ENCODE peak calls at places on chromosomes 2 and 18, in six cellular contexts. A is choroid plexus epithelial cell, I is MCF 10A, F is lung microvascular endothelial cell, S is ELR, Y is NCI-H460. H is an unnamed sample.

GRCh38 chr2:196322963-196323810 is 151.8 kb upstream of the STK17B start:
- DNase-seq in A (peak; percentile 71), Y (no peak), S (peak; percentile 66), I (no peak), F (no peak), H (no peak)

GRCh38 chr18:68984342-68984741 is 186.5 kb downstream of the CCDC102B start:
- DNase-seq in I (peak; percentile 20), F (no peak), S (no peak), A (peak; percentile 30), Y (no peak), H (no peak)

GRCh38 chr2:67633212-67633856 is 236.2 kb downstream of the ETAA1 start:
- DNase-seq in A (no peak), I (no peak), F (no peak), S (no peak), Y (no peak), H (no peak)

GRCh38 chr2:221567809-221568208 is 4.3 kb downstream of the EPHA4 start:
- DNase-seq in I (no peak), Y (no peak), A (no peak), S (no peak), F (no peak), H (no peak)

GRCh38 chr2:38147333-38148121 is 71.6 kb upstream of the CYP1B1 start:
- DNase-seq in F (no peak), S (peak; percentile 79), Y (no peak), A (peak; percentile 85), I (no peak), H (no peak)

GRCh38 chr2:49335546-49335945 is 181.2 kb upstream of the FSHR start:
- DNase-seq in S (no peak), A (no peak), I (no peak), Y (no peak), F (no peak), H (no peak)

GRCh38 chr2:33929467-33929866 is 330.4 kb upstream of the FAM98A start:
- DNase-seq in S (no peak), I (no peak), Y (no peak), F (no peak), A (no peak), H (no peak)

GRCh38 chr2:69966496-69966895 is 5.1 kb upstream of the ASPRV1 start:
- DNase-seq in I (no peak), F (peak; percentile 40), Y (no peak), A (peak; percentile 37), S (no peak), H (no peak)

GRCh38 chr18:54740146-54740844 is 88.0 kb upstream of the RAB27B start:
- DNase-seq in I (peak; percentile 72), A (peak; percentile 79), Y (no peak), F (no peak), S (peak; percentile 84), H (no peak)

GRCh38 chr2:17107131-17107530 is 411.1 kb downstream of the RAD51AP2 start:
- DNase-seq in S (no peak), Y (no peak), I (no peak), F (no peak), A (peak; percentile 69), H (no peak)

GRCh38 chr2:149735237-149735958 is 147.8 kb upstream of the MMADHC start:
- DNase-seq in S (no peak), I (no peak), A (peak; percentile 64), Y (no peak), F (no peak), H (no peak)

GRCh38 chr2:68812256-68812655 is 58.9 kb downstream of the BMP10 start:
- DNase-seq in I (no peak), Y (no peak), S (no peak), A (no peak), F (peak; percentile 42), H (no peak)

GRCh38 chr2:134465228-134465627 is 211.4 kb downstream of the MGAT5 start:
- DNase-seq in A (no peak), Y (no peak), F (no peak), I (no peak), S (no peak), H (no peak)

GRCh38 chr2:100036793-100037192 is 105.6 kb downstream of the AFF3 start:
- DNase-seq in F (no peak), S (no peak), I (no peak), A (no peak), Y (no peak), H (no peak)

GRCh38 chr2:68237976-68238580 is 14.3 kb downstream of the PPP3R1 start:
- DNase-seq in A (no peak), S (peak; percentile 53), F (no peak), I (no peak), Y (no peak), H (no peak)

GRCh38 chr2:238744951-238745350 is 102.9 kb upstream of the TWIST2 start:
- DNase-seq in S (no peak), F (no peak), I (no peak), A (no peak), Y (no peak), H (no peak)

GRCh38 chr18:11147962-11148654 is 1.3 kb downstream of the PIEZO2 start:
- DNase-seq in F (peak; percentile 59), S (no peak), Y (no peak), I (no peak), A (peak; percentile 31), H (no peak)

GRCh38 chr2:160583162-160583522 is 89.5 kb upstream of the RBMS1 start:
- DNase-seq in Y (no peak), I (no peak), F (peak; percentile 76), S (no peak), A (peak; percentile 90), H (no peak)

GRCh38 chr2:68719912-68720311 is 14.7 kb upstream of the ARHGAP25 start:
- DNase-seq in A (no peak), S (no peak), Y (no peak), I (no peak), F (no peak), H (no peak)

GRCh38 chr2:200447139-200447855 is 62.6 kb downstream of the KCTD18 start:
- DNase-seq in S (peak; percentile 31), I (no peak), F (no peak), Y (no peak), A (peak; percentile 51), H (no peak)

GRCh38 chr2:88090446-88091283 is 23.0 kb downstream of the SMYD1 start:
- DNase-seq in I (no peak), S (no peak), F (no peak), A (no peak), Y (no peak), H (no peak)

GRCh38 chr2:213862407-213863076 is 548.3 kb upstream of the VWC2L start:
- DNase-seq in I (no peak), S (no peak), A (no peak), Y (no peak), F (no peak), H (no peak)

GRCh38 chr2:226979004-226979403 is 143.2 kb downstream of the RHBDD1 start:
- DNase-seq in Y (no peak), F (no peak), S (no peak), I (no peak), A (no peak), H (no peak)

GRCh38 chr2:190637331-190637734 is 11.6 kb upstream of the NAB1 start:
- DNase-seq in F (no peak), A (peak; percentile 78), I (peak; percentile 61), S (peak; percentile 36), Y (no peak), H (no peak)

GRCh38 chr2:88669371-88670214 is 21.9 kb upstream of the RPIA start:
- DNase-seq in F (peak; percentile 65), S (peak; percentile 63), I (peak; percentile 62), Y (peak; percentile 46), A (peak; percentile 77), H (no peak)

GRCh38 chr2:118197011-118197695 is 108.9 kb downstream of the INSIG2 start:
- DNase-seq in F (peak; percentile 46), A (peak; percentile 33), Y (no peak), S (peak; percentile 32), I (peak; percentile 30), H (no peak)

GRCh38 chr2:206881708-206882335 is 57.5 kb upstream of the CPO start:
- DNase-seq in Y (no peak), S (no peak), I (no peak), A (no peak), F (no peak), H (no peak)

GRCh38 chr2:203453858-203454451 is 81.1 kb downstream of the RAPH1 start:
- DNase-seq in A (peak; percentile 85), F (peak; percentile 85), I (peak; percentile 60), Y (peak; percentile 48), S (peak; percentile 73), H (no peak)

GRCh38 chr2:228329279-228329678 is 147.8 kb upstream of the SPHKAP start:
- DNase-seq in A (no peak), S (no peak), Y (no peak), F (no peak), I (no peak), H (no peak)

GRCh38 chr2:71792926-71793761 is 339.8 kb downstream of the DYSF start:
- DNase-seq in I (no peak), S (peak; percentile 53), Y (no peak), F (no peak), A (peak; percentile 39), H (no peak)

GRCh38 chr2:95359501-95359930 is 43.0 kb upstream of the FAHD2A start:
- DNase-seq in S (no peak), Y (no peak), F (no peak), I (no peak), A (no peak), H (no peak)

GRCh38 chr2:120452945-120453634 is 107.2 kb downstream of the INHBB start:
- DNase-seq in A (no peak), I (no peak), Y (no peak), S (no peak), F (no peak), H (no peak)

GRCh38 chr2:237591379-237591881 is 896 bp upstream of the RAB17 start:
- DNase-seq in Y (no peak), I (peak; percentile 79), A (no peak), S (no peak), F (no peak), H (no peak)

GRCh38 chr18:26479065-26479685 is 69.2 kb downstream of the KCTD1 start:
- DNase-seq in I (no peak), A (no peak), S (no peak), Y (no peak), F (no peak), H (no peak)